ENCODE peak calls at places on chromosome 16, in six cellular contexts. D is fibroblast of the aortic adventitia, T is astrocyte of the cerebellum, A is GM23338, L is HFF-Myc, S is mucosa of descending colon. H is an unnamed sample.

GRCh38 chr16:27179500-27180072 is 23.7 kb upstream of the KDM8 start:
- DNase-seq in T (peak), L (no peak), A (peak), S (peak), D (peak), H (peak)

GRCh38 chr16:50099957-50100648 is 34.3 kb downstream of the HEATR3 start:
- DNase-seq in L (no peak), A (no peak), T (no peak), S (no peak), D (no peak), H (no peak)

GRCh38 chr16:55476625-55477533 is 2.1 kb upstream of the MMP2 start:
- DNase-seq in D (peak), T (no peak), A (no peak), S (no peak), L (no peak), H (peak)

GRCh38 chr16:69145658-69146057 is 13.2 kb downstream of the UTP4 start:
- DNase-seq in L (no peak), D (peak), A (no peak), T (no peak), S (no peak), H (no peak)

GRCh38 chr16:66740533-66740932 is 10.9 kb downstream of the DYNC1LI2 start:
- DNase-seq in T (no peak), L (no peak), S (peak), D (peak), A (no peak), H (peak)

GRCh38 chr16:10749680-10750035 is 6.0 kb downstream of the NUBP1 start:
- DNase-seq in L (no peak), T (no peak), S (no peak), A (no peak), D (no peak), H (peak)

GRCh38 chr16:78896280-78896679 is 704.3 kb downstream of the MAF start:
- DNase-seq in S (no peak), T (no peak), A (no peak), D (no peak), L (no peak), H (no peak)

GRCh38 chr16:24002619-24003018 is 166.8 kb downstream of the PRKCB start:
- DNase-seq in D (no peak), T (no peak), A (no peak), S (no peak), L (no peak), H (no peak)

GRCh38 chr16:17832738-17833137 is 362.0 kb upstream of the XYLT1 start:
- DNase-seq in L (no peak), S (no peak), A (no peak), D (no peak), T (no peak), H (no peak)

GRCh38 chr16:82507271-82507670 is 119.5 kb upstream of the CDH13 start:
- DNase-seq in L (no peak), D (no peak), T (no peak), S (no peak), A (peak), H (no peak)

GRCh38 chr16:56281256-56281805 is 90.0 kb downstream of the GNAO1 start:
- DNase-seq in D (no peak), S (no peak), L (no peak), T (no peak), A (peak), H (no peak)

GRCh38 chr16:57639172-57639571 is 10.7 kb downstream of the ADGRG1 start:
- DNase-seq in D (no peak), L (no peak), S (no peak), A (peak), T (no peak), H (peak)

GRCh38 chr16:3868967-3869366 is 11.5 kb downstream of the CREBBP start:
- DNase-seq in S (no peak), A (no peak), L (no peak), T (no peak), D (no peak), H (no peak)

GRCh38 chr16:83701494-83701893 is 106.3 kb upstream of the HSBP1 start:
- DNase-seq in A (peak), D (peak), S (no peak), L (peak), T (peak), H (no peak)

GRCh38 chr16:48904333-48904732 is 294.4 kb upstream of the N4BP1 start:
- DNase-seq in A (no peak), T (no peak), L (no peak), S (no peak), D (no peak), H (no peak)

GRCh38 chr16:72468582-72468981 is 296.6 kb upstream of the PMFBP1 start:
- DNase-seq in S (no peak), A (no peak), D (peak), L (no peak), T (no peak), H (peak)

GRCh38 chr16:55832788-55833583 is at the start of gene CES1:
- DNase-seq in T (no peak), L (no peak), S (peak), A (peak), D (no peak), H (no peak)

GRCh38 chr16:86713021-86713631 is 134.8 kb downstream of the FOXL1 start:
- DNase-seq in A (no peak), D (no peak), T (no peak), S (no peak), L (no peak), H (no peak)

GRCh38 chr16:70725024-70725911 is 39.4 kb upstream of the MTSS2 start:
- DNase-seq in A (no peak), S (no peak), D (no peak), T (no peak), L (no peak), H (no peak)

GRCh38 chr16:11198817-11199216 is 57.2 kb downstream of the SOCS1 start:
- DNase-seq in S (peak), L (no peak), T (no peak), D (no peak), A (no peak), H (no peak)

GRCh38 chr16:63890072-63890471 is 1231.8 kb downstream of the CDH11 start:
- DNase-seq in D (peak), T (peak), A (no peak), S (no peak), L (no peak), H (peak)

GRCh38 chr16:27228036-27228435 is 24.7 kb downstream of the KDM8 start:
- DNase-seq in L (no peak), S (peak), D (no peak), T (no peak), A (no peak), H (no peak)

GRCh38 chr16:68948230-68948910 is 105.0 kb downstream of the TANGO6 start:
- DNase-seq in D (peak), L (no peak), T (no peak), A (no peak), S (no peak), H (no peak)

GRCh38 chr16:58582971-58583765 is 46.5 kb downstream of the CNOT1 start:
- DNase-seq in S (no peak), T (peak), D (no peak), A (peak), L (no peak), H (no peak)

GRCh38 chr16:57677622-57678369 is 9.7 kb downstream of the ADGRG3 start:
- DNase-seq in T (no peak), S (no peak), A (no peak), L (no peak), D (no peak), H (no peak)

GRCh38 chr16:65574311-65574966 is 452.6 kb upstream of the CDH11 start:
- DNase-seq in L (no peak), S (no peak), A (no peak), T (no peak), D (no peak), H (no peak)

GRCh38 chr16:20285993-20286499 is 41.3 kb downstream of the GP2 start:
- DNase-seq in T (no peak), L (no peak), D (no peak), S (no peak), A (peak), H (no peak)

DNA sequence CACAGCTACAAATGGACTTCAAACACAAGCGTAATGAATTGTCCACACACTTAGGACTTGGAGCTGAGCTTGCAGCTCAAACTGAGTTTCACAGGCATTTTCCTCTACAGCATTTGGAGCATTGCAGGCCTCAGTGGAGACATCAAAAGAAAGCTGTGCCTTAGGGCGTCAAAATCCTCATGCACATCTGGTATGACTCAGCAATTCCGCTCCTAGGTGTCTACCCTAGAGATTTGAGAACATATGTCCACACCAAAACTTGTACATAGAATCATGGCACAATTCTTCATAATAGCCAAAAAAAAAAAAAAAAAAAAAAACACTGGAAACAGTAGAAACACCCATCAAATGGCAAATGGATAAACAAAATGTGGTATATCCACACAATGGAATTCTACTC is 47.1 kb downstream of the GP2 start:
- DNase-seq in S (no peak), A (no peak), T (no peak), D (no peak), L (no peak), H (no peak)
- H3K4me3 ChIP-seq in S (no peak), A (no peak), T (no peak), D (no peak), L (no peak), H (no peak)

GRCh38 chr16:25786748-25787147 is 95.0 kb downstream of the HS3ST4 start:
- DNase-seq in T (no peak), A (no peak), D (no peak), L (no peak), S (no peak), H (no peak)

GRCh38 chr16:25783226-25783625 is 91.5 kb downstream of the HS3ST4 start:
- DNase-seq in L (no peak), S (no peak), D (no peak), A (no peak), T (no peak), H (no peak)

GRCh38 chr16:25785361-25785760 is 93.6 kb downstream of the HS3ST4 start:
- DNase-seq in T (no peak), L (no peak), S (no peak), D (no peak), A (no peak), H (no peak)

GRCh38 chr16:25788637-25789036 is 96.9 kb downstream of the HS3ST4 start:
- DNase-seq in L (no peak), A (no peak), S (no peak), T (no peak), D (no peak), H (no peak)
- TF ChIP-seq CTCF in L (no peak), A (no peak), S (no peak), T (no peak), D (no peak), H (no peak)

GRCh38 chr16:46427340-46428107 is 193.7 kb downstream of the SHCBP1 start:
- DNase-seq in D (no peak), A (no peak), S (no peak), L (no peak), T (no peak), H (no peak)

GRCh38 chr16:46428108-46429061 is 192.8 kb downstream of the SHCBP1 start:
- DNase-seq in T (no peak), A (no peak), L (no peak), S (peak), D (no peak), H (no peak)

DNA sequence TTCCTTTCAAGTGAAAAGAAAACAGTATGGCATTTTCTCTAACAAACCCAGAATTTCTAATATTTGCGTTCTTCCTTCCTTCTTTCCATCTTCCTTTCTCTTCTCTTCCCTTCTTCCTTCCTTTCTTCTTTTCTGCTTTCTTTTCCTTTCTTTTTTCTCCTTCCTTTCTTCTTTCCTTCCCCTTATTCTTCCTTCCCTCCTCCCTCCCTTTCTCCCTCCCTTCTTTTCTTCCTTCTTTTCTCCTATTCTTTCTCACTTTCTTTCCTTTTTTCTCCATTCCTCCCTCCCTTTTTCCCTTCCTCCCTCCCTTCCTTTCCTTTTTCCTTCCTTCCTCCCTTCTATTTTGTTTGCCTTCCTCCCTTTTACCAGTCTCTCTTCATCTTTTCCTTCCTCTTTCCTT is 194.8 kb downstream of the SHCBP1 start:
- DNase-seq in S (no peak), T (no peak), A (no peak), L (no peak), D (no peak), H (no peak)
- H3K4me3 ChIP-seq in S (no peak), T (no peak), A (no peak), L (no peak), D (no peak), H (no peak)

DNA sequence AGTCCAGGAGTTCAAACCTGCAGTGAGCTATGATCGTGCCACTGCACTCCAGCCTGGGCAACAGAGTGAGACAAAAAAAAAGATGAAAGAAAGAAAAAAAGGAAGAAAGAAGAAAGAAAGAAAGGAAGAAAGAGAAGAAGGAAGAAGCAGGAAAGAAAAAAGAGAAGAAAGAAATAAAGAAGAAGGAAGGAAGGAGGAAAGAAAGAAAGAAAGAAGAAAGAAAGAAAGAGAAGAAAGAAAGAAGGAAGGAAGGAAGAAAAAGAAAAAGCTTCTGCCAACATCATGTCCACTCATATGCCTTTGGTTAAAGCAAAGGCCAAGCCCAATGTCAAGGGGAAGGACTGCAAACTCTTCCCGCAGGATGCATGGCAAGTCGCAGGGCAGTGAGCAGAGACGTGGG is 143.2 kb downstream of the IRX3 start:
- DNase-seq in T (no peak), A (no peak), S (no peak), D (no peak), L (no peak), H (no peak)
- TF ChIP-seq CTCF in T (no peak), A (no peak), S (no peak), D (no peak), L (no peak), H (no peak)

DNA sequence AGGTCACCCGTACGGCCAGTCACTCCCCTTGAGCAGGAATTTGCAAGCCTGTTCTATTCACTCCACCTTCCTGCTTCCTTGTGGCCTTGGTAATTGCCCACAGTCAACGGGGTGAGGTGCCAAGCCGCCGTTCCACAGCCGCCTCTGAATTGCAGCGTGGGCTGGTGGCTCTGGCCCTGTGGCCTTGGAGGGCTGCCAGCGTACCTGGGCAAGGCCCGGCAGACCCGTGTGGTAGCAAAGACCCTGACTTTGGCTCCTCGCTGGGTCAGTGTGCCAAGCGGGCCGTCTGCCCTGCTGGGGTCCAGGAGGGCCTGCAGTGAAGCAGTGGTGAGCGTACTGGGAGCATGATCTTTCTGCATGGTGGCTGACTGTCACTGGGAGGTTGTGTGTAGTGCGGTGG is 3.6 kb downstream of the BANP start:
- DNase-seq in A (no peak), D (no peak), L (no peak), T (no peak), S (peak), H (no peak)
- H3K4me3 ChIP-seq in A (no peak), D (no peak), L (no peak), T (no peak), S (no peak), H (no peak)

H was measured in foreskin fibroblast.